ENCODE peak calls at places on chromosomes 4 and X, in four cellular contexts. One of them, this sample, is unnamed.

GRCh38 chrX:46165411-46165810 is 379.8 kb downstream of the ZNF674 start:
- DNase-seq in cardiac muscle cell: peak
- DNase-seq in posterior cingulate gyrus: no peak
- DNase-seq in stimulated activated CD8-positive, alpha-beta memory T cell treated with anti-CD3 and anti-CD28 coated beads, Interleukin-12 subunit alpha, Interleukin-12 subunit beta, amount 100 ng/mL, for 4 hours: no peak
- DNase-seq in this sample: peak

GRCh38 chr4:6527259-6527658 is 47.7 kb upstream of the MAN2B2 start:
- DNase-seq in posterior cingulate gyrus: no peak
- DNase-seq in stimulated activated CD8-positive, alpha-beta memory T cell treated with anti-CD3 and anti-CD28 coated beads, Interleukin-12 subunit alpha, Interleukin-12 subunit beta, amount 100 ng/mL, for 4 hours: no peak
- DNase-seq in cardiac muscle cell: no peak
- DNase-seq in this sample: no peak

GRCh38 chrX:55210931-55211677 is 9.0 kb upstream of the PAGE5 start:
- DNase-seq in posterior cingulate gyrus: no peak
- DNase-seq in stimulated activated CD8-positive, alpha-beta memory T cell treated with anti-CD3 and anti-CD28 coated beads, Interleukin-12 subunit alpha, Interleukin-12 subunit beta, amount 100 ng/mL, for 4 hours: no peak
- DNase-seq in cardiac muscle cell: no peak
- DNase-seq in this sample: no peak

GRCh38 chr4:101075536-101075935 is 271.8 kb downstream of the PPP3CA start:
- DNase-seq in posterior cingulate gyrus: no peak
- DNase-seq in stimulated activated CD8-positive, alpha-beta memory T cell treated with anti-CD3 and anti-CD28 coated beads, Interleukin-12 subunit alpha, Interleukin-12 subunit beta, amount 100 ng/mL, for 4 hours: no peak
- DNase-seq in cardiac muscle cell: no peak
- DNase-seq in this sample: no peak

GRCh38 chr4:185359767-185360446 is 35.8 kb downstream of the LRP2BP start:
- DNase-seq in stimulated activated CD8-positive, alpha-beta memory T cell treated with anti-CD3 and anti-CD28 coated beads, Interleukin-12 subunit alpha, Interleukin-12 subunit beta, amount 100 ng/mL, for 4 hours: no peak
- DNase-seq in posterior cingulate gyrus: no peak
- DNase-seq in cardiac muscle cell: peak
- DNase-seq in this sample: peak

GRCh38 chr4:139858436-139859225 is 193.0 kb downstream of the MGST2 start:
- DNase-seq in stimulated activated CD8-positive, alpha-beta memory T cell treated with anti-CD3 and anti-CD28 coated beads, Interleukin-12 subunit alpha, Interleukin-12 subunit beta, amount 100 ng/mL, for 4 hours: no peak
- DNase-seq in cardiac muscle cell: no peak
- DNase-seq in posterior cingulate gyrus: no peak
- DNase-seq in this sample: no peak

GRCh38 chrX:57121162-57121741 is at the start of gene SPIN2B:
- DNase-seq in cardiac muscle cell: peak
- DNase-seq in posterior cingulate gyrus: peak
- DNase-seq in stimulated activated CD8-positive, alpha-beta memory T cell treated with anti-CD3 and anti-CD28 coated beads, Interleukin-12 subunit alpha, Interleukin-12 subunit beta, amount 100 ng/mL, for 4 hours: peak
- DNase-seq in this sample: peak

GRCh38 chr4:10157478-10158354 is 41.1 kb upstream of the WDR1 start:
- DNase-seq in posterior cingulate gyrus: peak
- DNase-seq in cardiac muscle cell: peak
- DNase-seq in stimulated activated CD8-positive, alpha-beta memory T cell treated with anti-CD3 and anti-CD28 coated beads, Interleukin-12 subunit alpha, Interleukin-12 subunit beta, amount 100 ng/mL, for 4 hours: no peak
- DNase-seq in this sample: peak

GRCh38 chr4:16745887-16746286 is 152.6 kb downstream of the LDB2 start:
- DNase-seq in stimulated activated CD8-positive, alpha-beta memory T cell treated with anti-CD3 and anti-CD28 coated beads, Interleukin-12 subunit alpha, Interleukin-12 subunit beta, amount 100 ng/mL, for 4 hours: no peak
- DNase-seq in cardiac muscle cell: no peak
- DNase-seq in posterior cingulate gyrus: no peak
- DNase-seq in this sample: no peak